ENCODE peak calls at places on chromosomes 16 and 17, in six cellular contexts. One of them, this sample, is unnamed.

GRCh38 chr17:27493088-27493487 is 36.8 kb downstream of the KSR1 start:
- DNase-seq in lower lobe of right lung: no peak
- DNase-seq in lung: no peak
- DNase-seq in pancreas: no peak
- DNase-seq in thoracic aorta: no peak
- DNase-seq in fibroblast of lung: no peak
- DNase-seq in this sample: no peak

GRCh38 chr17:62703776-62704380 is 76.4 kb downstream of the MRC2 start:
- DNase-seq in thoracic aorta: no peak
- DNase-seq in fibroblast of lung: peak; percentile 48
- DNase-seq in pancreas: peak; percentile 94
- DNase-seq in lower lobe of right lung: peak; percentile 87
- DNase-seq in lung: peak; percentile 77
- DNase-seq in this sample: peak; percentile 65

GRCh38 chr17:27793168-27793905 is 7.0 kb downstream of the NOS2 start:
- DNase-seq in pancreas: peak; percentile 67
- DNase-seq in lung: no peak
- DNase-seq in lower lobe of right lung: peak; percentile 24
- DNase-seq in fibroblast of lung: peak; percentile 21
- DNase-seq in thoracic aorta: no peak
- DNase-seq in this sample: peak; percentile 7

GRCh38 chr16:56513972-56514371 is 5.9 kb downstream of the BBS2 start:
- DNase-seq in lower lobe of right lung: no peak
- DNase-seq in fibroblast of lung: peak; percentile 61
- DNase-seq in lung: no peak
- DNase-seq in thoracic aorta: no peak
- DNase-seq in pancreas: no peak
- DNase-seq in this sample: no peak

GRCh38 chr17:44121206-44121605 is 2.2 kb downstream of the HDAC5 start:
- DNase-seq in lower lobe of right lung: no peak
- DNase-seq in fibroblast of lung: no peak
- DNase-seq in lung: no peak
- DNase-seq in thoracic aorta: no peak
- DNase-seq in pancreas: no peak
- DNase-seq in this sample: peak; percentile 17

GRCh38 chr17:82547981-82548380 is 28.4 kb downstream of the FOXK2 start:
- DNase-seq in pancreas: no peak
- DNase-seq in fibroblast of lung: no peak
- DNase-seq in lower lobe of right lung: no peak
- DNase-seq in thoracic aorta: no peak
- DNase-seq in lung: no peak
- DNase-seq in this sample: no peak

GRCh38 chr17:49497147-49498036 is 2.3 kb downstream of the NGFR start:
- DNase-seq in thoracic aorta: peak; percentile 49
- DNase-seq in lower lobe of right lung: no peak
- DNase-seq in fibroblast of lung: peak; percentile 63
- DNase-seq in pancreas: peak; percentile 73
- DNase-seq in lung: no peak
- DNase-seq in this sample: no peak

GRCh38 chr17:47895254-47895855 is 681 bp upstream of the SP2 start:
- DNase-seq in thoracic aorta: no peak
- DNase-seq in pancreas: no peak
- DNase-seq in lung: peak; percentile 54
- DNase-seq in fibroblast of lung: peak; percentile 28
- DNase-seq in lower lobe of right lung: peak; percentile 67
- DNase-seq in this sample: no peak

GRCh38 chr16:1778200-1779179 is 3.9 kb downstream of the SPSB3 start:
- DNase-seq in fibroblast of lung: no peak
- DNase-seq in lung: no peak
- DNase-seq in thoracic aorta: no peak
- DNase-seq in pancreas: no peak
- DNase-seq in lower lobe of right lung: no peak
- DNase-seq in this sample: no peak

GRCh38 chr17:9220466-9221230 is 199.3 kb downstream of the NTN1 start:
- DNase-seq in lower lobe of right lung: no peak
- DNase-seq in fibroblast of lung: no peak
- DNase-seq in thoracic aorta: no peak
- DNase-seq in pancreas: no peak
- DNase-seq in lung: no peak
- DNase-seq in this sample: no peak

GRCh38 chr17:27982688-27983087 is 59.8 kb upstream of the NLK start:
- DNase-seq in pancreas: no peak
- DNase-seq in fibroblast of lung: no peak
- DNase-seq in lower lobe of right lung: no peak
- DNase-seq in thoracic aorta: no peak
- DNase-seq in lung: no peak
- DNase-seq in this sample: no peak

GRCh38 chr17:68821860-68822693 is 133.1 kb downstream of the ABCA8 start:
- DNase-seq in fibroblast of lung: peak; percentile 97
- DNase-seq in thoracic aorta: no peak
- DNase-seq in pancreas: no peak
- DNase-seq in lower lobe of right lung: no peak
- DNase-seq in lung: no peak
- DNase-seq in this sample: no peak

GRCh38 chr17:2901582-2901981 is 105.3 kb downstream of the RAP1GAP2 start:
- DNase-seq in lower lobe of right lung: no peak
- DNase-seq in lung: no peak
- DNase-seq in pancreas: no peak
- DNase-seq in fibroblast of lung: no peak
- DNase-seq in thoracic aorta: no peak
- DNase-seq in this sample: no peak

GRCh38 chr17:63974594-63975192 is 2.0 kb upstream of the SCN4A start:
- DNase-seq in pancreas: no peak
- DNase-seq in fibroblast of lung: peak; percentile 70
- DNase-seq in lower lobe of right lung: no peak
- DNase-seq in lung: no peak
- DNase-seq in thoracic aorta: no peak
- DNase-seq in this sample: no peak

GRCh38 chr16:75250089-75250808 is 1.2 kb downstream of the BCAR1 start:
- DNase-seq in lung: peak; percentile 50
- DNase-seq in pancreas: peak; percentile 80
- DNase-seq in thoracic aorta: no peak
- DNase-seq in lower lobe of right lung: no peak
- DNase-seq in fibroblast of lung: no peak
- DNase-seq in this sample: no peak

GRCh38 chr16:79021991-79022390 is 578.5 kb downstream of the MAF start:
- DNase-seq in pancreas: no peak
- DNase-seq in thoracic aorta: no peak
- DNase-seq in lung: no peak
- DNase-seq in lower lobe of right lung: no peak
- DNase-seq in fibroblast of lung: no peak
- DNase-seq in this sample: no peak

GRCh38 chr17:56929362-56929969 is 15.6 kb upstream of the TRIM25 start:
- DNase-seq in thoracic aorta: no peak
- DNase-seq in fibroblast of lung: no peak
- DNase-seq in lung: no peak
- DNase-seq in pancreas: no peak
- DNase-seq in lower lobe of right lung: no peak
- DNase-seq in this sample: no peak

GRCh38 chr17:28612531-28612930 is 1.5 kb downstream of the RSKR start:
- DNase-seq in lung: no peak
- DNase-seq in lower lobe of right lung: no peak
- DNase-seq in pancreas: no peak
- DNase-seq in thoracic aorta: no peak
- DNase-seq in fibroblast of lung: no peak
- DNase-seq in this sample: no peak

GRCh38 chr17:50043290-50044148 is 12.4 kb upstream of the ITGA3 start:
- DNase-seq in lower lobe of right lung: no peak
- DNase-seq in thoracic aorta: no peak
- DNase-seq in lung: no peak
- DNase-seq in pancreas: peak; percentile 81
- DNase-seq in fibroblast of lung: peak; percentile 64
- DNase-seq in this sample: no peak

GRCh38 chr16:11067697-11068141 is 123.4 kb downstream of the CLEC16A start:
- DNase-seq in thoracic aorta: no peak
- DNase-seq in lung: no peak
- DNase-seq in lower lobe of right lung: no peak
- DNase-seq in pancreas: no peak
- DNase-seq in fibroblast of lung: no peak
- DNase-seq in this sample: no peak

GRCh38 chr17:61647044-61647443 is 56.0 kb upstream of the NACA2 start:
- DNase-seq in thoracic aorta: no peak
- DNase-seq in fibroblast of lung: peak; percentile 83
- DNase-seq in lower lobe of right lung: no peak
- DNase-seq in lung: no peak
- DNase-seq in pancreas: no peak
- DNase-seq in this sample: no peak

GRCh38 chr17:30363715-30364202 is 15.0 kb upstream of the CPD start:
- DNase-seq in pancreas: no peak
- DNase-seq in thoracic aorta: no peak
- DNase-seq in lung: peak; percentile 66
- DNase-seq in lower lobe of right lung: no peak
- DNase-seq in fibroblast of lung: peak; percentile 81
- DNase-seq in this sample: peak; percentile 10

GRCh38 chr16:24178496-24178895 is 77.6 kb upstream of the CACNG3 start:
- DNase-seq in lower lobe of right lung: no peak
- DNase-seq in lung: no peak
- DNase-seq in pancreas: no peak
- DNase-seq in fibroblast of lung: no peak
- DNase-seq in thoracic aorta: no peak
- DNase-seq in this sample: no peak

GRCh38 chr16:11093578-11094074 is 149.3 kb downstream of the CLEC16A start:
- DNase-seq in lung: no peak
- DNase-seq in lower lobe of right lung: no peak
- DNase-seq in thoracic aorta: no peak
- DNase-seq in pancreas: peak; percentile 46
- DNase-seq in fibroblast of lung: no peak
- DNase-seq in this sample: no peak

GRCh38 chr17:40303009-40303657 is 5.8 kb upstream of the RARA start:
- DNase-seq in lung: peak; percentile 57
- DNase-seq in pancreas: no peak
- DNase-seq in fibroblast of lung: peak; percentile 59
- DNase-seq in lower lobe of right lung: no peak
- DNase-seq in thoracic aorta: no peak
- DNase-seq in this sample: no peak

GRCh38 chr17:82650723-82651122 is 2.5 kb upstream of the WDR45B start:
- DNase-seq in lung: no peak
- DNase-seq in lower lobe of right lung: no peak
- DNase-seq in pancreas: no peak
- DNase-seq in fibroblast of lung: no peak
- DNase-seq in thoracic aorta: no peak
- DNase-seq in this sample: no peak

GRCh38 chr17:1196946-1197345 is 17.2 kb upstream of the ABR start:
- DNase-seq in lung: no peak
- DNase-seq in pancreas: no peak
- DNase-seq in fibroblast of lung: no peak
- DNase-seq in lower lobe of right lung: no peak
- DNase-seq in thoracic aorta: no peak
- DNase-seq in this sample: no peak
- H3K27ac ChIP-seq in lung: no peak overlapping the region
- H3K27ac ChIP-seq in pancreas: peak overlapping the region; percentile 73
- H3K27ac ChIP-seq in fibroblast of lung: no peak overlapping the region
- H3K27ac ChIP-seq in lower lobe of right lung: peak overlapping the region; percentile 76
- H3K27ac ChIP-seq in thoracic aorta: no peak overlapping the region
- H3K27ac ChIP-seq in this sample: peak overlapping the region; percentile 59

DNA sequence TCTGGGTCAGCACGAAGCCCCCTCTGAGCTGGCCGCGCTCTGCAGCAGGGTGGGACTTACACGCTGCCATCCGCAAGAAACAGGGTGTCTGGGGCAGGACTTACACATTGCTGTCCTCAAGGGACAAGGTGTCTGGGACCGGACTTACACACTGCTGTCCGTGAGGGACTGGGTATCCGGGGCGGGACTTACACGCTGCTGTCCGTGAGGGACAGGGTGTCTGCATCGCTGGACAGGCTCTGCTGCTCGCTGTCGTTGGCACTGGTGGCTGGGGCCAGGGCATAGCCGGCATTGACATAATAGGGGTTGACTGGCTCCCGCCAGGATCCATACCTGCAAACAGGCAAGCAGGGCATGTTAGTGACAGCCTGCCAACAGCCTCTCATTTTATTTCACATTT is 31.4 kb downstream of the PDIA2 start:
- DNase-seq in lower lobe of right lung: no peak
- DNase-seq in pancreas: no peak
- DNase-seq in thoracic aorta: no peak
- DNase-seq in fibroblast of lung: no peak
- DNase-seq in lung: no peak
- DNase-seq in this sample: no peak
- H3K27ac ChIP-seq in lower lobe of right lung: no peak overlapping the region
- H3K27ac ChIP-seq in pancreas: no peak overlapping the region
- H3K27ac ChIP-seq in thoracic aorta: no peak overlapping the region
- H3K27ac ChIP-seq in fibroblast of lung: no peak overlapping the region
- H3K27ac ChIP-seq in lung: no peak overlapping the region
- H3K27ac ChIP-seq in this sample: no peak overlapping the region

GRCh38 chr16:4377573-4378146 is 6.0 kb downstream of the VASN start:
- DNase-seq in thoracic aorta: no peak
- DNase-seq in pancreas: no peak
- DNase-seq in lower lobe of right lung: no peak
- DNase-seq in lung: no peak
- DNase-seq in fibroblast of lung: no peak
- DNase-seq in this sample: no peak

GRCh38 chr16:4376126-4376819 is 4.6 kb downstream of the VASN start:
- DNase-seq in lower lobe of right lung: peak; percentile 92
- DNase-seq in thoracic aorta: peak; percentile 79
- DNase-seq in pancreas: peak; percentile 90
- DNase-seq in lung: peak; percentile 86
- DNase-seq in fibroblast of lung: peak; percentile 87
- DNase-seq in this sample: peak; percentile 60

GRCh38 chr16:4378202-4378666 is 6.6 kb downstream of the VASN start:
- DNase-seq in fibroblast of lung: no peak
- DNase-seq in lung: no peak
- DNase-seq in thoracic aorta: no peak
- DNase-seq in pancreas: no peak
- DNase-seq in lower lobe of right lung: no peak
- DNase-seq in this sample: no peak

GRCh38 chr16:4375717-4376116 is 4.1 kb downstream of the VASN start:
- DNase-seq in thoracic aorta: no peak
- DNase-seq in fibroblast of lung: peak; percentile 47
- DNase-seq in pancreas: no peak
- DNase-seq in lower lobe of right lung: no peak
- DNase-seq in lung: no peak
- DNase-seq in this sample: no peak

GRCh38 chr16:4376820-4377572 is 5.3 kb downstream of the VASN start:
- DNase-seq in lung: no peak
- DNase-seq in thoracic aorta: no peak
- DNase-seq in fibroblast of lung: no peak
- DNase-seq in lower lobe of right lung: no peak
- DNase-seq in pancreas: no peak
- DNase-seq in this sample: no peak
- H3K27ac ChIP-seq in lung: no peak overlapping the region
- H3K27ac ChIP-seq in thoracic aorta: peak overlapping the region; percentile 90
- H3K27ac ChIP-seq in fibroblast of lung: peak overlapping the region; percentile 94
- H3K27ac ChIP-seq in lower lobe of right lung: peak overlapping the region; percentile 84
- H3K27ac ChIP-seq in pancreas: peak overlapping the region; percentile 92
- H3K27ac ChIP-seq in this sample: no peak overlapping the region

GRCh38 chr17:75864448-75864871 is 9.3 kb upstream of the WBP2 start:
- DNase-seq in lower lobe of right lung: peak; percentile 64
- DNase-seq in pancreas: no peak
- DNase-seq in thoracic aorta: no peak
- DNase-seq in fibroblast of lung: peak; percentile 60
- DNase-seq in lung: peak; percentile 69
- DNase-seq in this sample: no peak
- H3K27ac ChIP-seq in lower lobe of right lung: peak overlapping the region; percentile 65
- H3K27ac ChIP-seq in pancreas: no peak overlapping the region
- H3K27ac ChIP-seq in thoracic aorta: no peak overlapping the region
- H3K27ac ChIP-seq in fibroblast of lung: peak overlapping the region; percentile 50
- H3K27ac ChIP-seq in lung: peak overlapping the region; percentile 37
- H3K27ac ChIP-seq in this sample: peak overlapping the region; percentile 52

GRCh38 chr17:74449773-74450172 is 16.7 kb upstream of the CD300A start:
- DNase-seq in thoracic aorta: no peak
- DNase-seq in lower lobe of right lung: no peak
- DNase-seq in lung: no peak
- DNase-seq in fibroblast of lung: no peak
- DNase-seq in pancreas: no peak
- DNase-seq in this sample: no peak
- H3K27ac ChIP-seq in thoracic aorta: peak overlapping the region; percentile 93
- H3K27ac ChIP-seq in lower lobe of right lung: peak overlapping the region; percentile 6
- H3K27ac ChIP-seq in lung: no peak overlapping the region
- H3K27ac ChIP-seq in fibroblast of lung: no peak overlapping the region
- H3K27ac ChIP-seq in pancreas: no peak overlapping the region
- H3K27ac ChIP-seq in this sample: peak overlapping the region; percentile 58